ENCODE peak calls at places on chromosome 4, in six cellular contexts. L is COR-L47; Y is HEK293T; P is pancreas; T is stimulated activated CD8-positive, alpha-beta memory T cell treated with anti-CD3 and anti-CD28 coated beads, Interleukin-4, amount 100 ng/mL, for 4 hours; E is astrocyte of the hippocampus. F is an unnamed sample.

GRCh38 chr4:164771088-164771487 is 17.2 kb downstream of the SMIM31 start:
- DNase-seq in P (no peak), Y (no peak), E (no peak), L (no peak), T (no peak), F (no peak)

GRCh38 chr4:133969202-133969873 is 232.3 kb downstream of the PABPC4L start:
- DNase-seq in L (peak), E (peak), P (no peak), Y (no peak), T (no peak), F (no peak)

GRCh38 chr4:51862199-51862598 is 19.2 kb downstream of the DCUN1D4 start:
- DNase-seq in Y (no peak), L (no peak), P (no peak), T (no peak), E (no peak), F (no peak)

GRCh38 chr4:15956179-15956850 is 6.7 kb downstream of the FGFBP2 start:
- DNase-seq in L (peak), T (peak), Y (peak), E (peak), P (peak), F (peak)

GRCh38 chr4:106587558-106587957 is 219.0 kb upstream of the GIMD1 start:
- DNase-seq in P (no peak), T (no peak), E (peak), Y (peak), L (no peak), F (no peak)

GRCh38 chr4:138307319-138307718 is 65.2 kb upstream of the SLC7A11 start:
- DNase-seq in L (no peak), P (no peak), E (no peak), Y (no peak), T (no peak), F (no peak)

GRCh38 chr4:3470244-3471097 is 7.4 kb downstream of the DOK7 start:
- DNase-seq in Y (no peak), T (no peak), E (no peak), L (peak), P (peak), F (no peak)

GRCh38 chr4:145956288-145956890 is 17.8 kb upstream of the ZNF827 start:
- DNase-seq in Y (peak), L (no peak), E (peak), T (no peak), P (peak), F (no peak)

GRCh38 chr4:17095771-17096170 is 197.3 kb upstream of the LDB2 start:
- DNase-seq in L (no peak), T (no peak), P (no peak), E (no peak), Y (no peak), F (no peak)

GRCh38 chr4:81405900-81406401 is 65.8 kb downstream of the RASGEF1B start:
- DNase-seq in T (peak), L (peak), Y (peak), E (peak), P (peak), F (no peak)

GRCh38 chr4:83361416-83362196 is 27.0 kb upstream of the HPSE start:
- DNase-seq in L (no peak), E (peak), T (no peak), P (no peak), Y (no peak), F (no peak)

GRCh38 chr4:4490041-4490440 is 51.8 kb downstream of the STX18 start:
- DNase-seq in P (no peak), T (no peak), E (no peak), Y (no peak), L (no peak), F (no peak)

GRCh38 chr4:41258783-41259182 is 2.1 kb downstream of the UCHL1 start:
- DNase-seq in L (peak), Y (peak), P (no peak), T (no peak), E (peak), F (no peak)

GRCh38 chr4:176534566-176534965 is 214.8 kb downstream of the SPCS3 start:
- DNase-seq in E (peak), Y (no peak), P (no peak), L (no peak), T (no peak), F (no peak)

F was measured in gastrocnemius medialis.